ENCODE peak calls at places on chromosomes 3 and 15, in eight cellular contexts. J, Y, F, V, H, K, W and B are unnamed samples. For H3K4me1, the result is how much of the 10 kb centered on the place peaks cover.

GRCh38 chr3:38490288-38490860 is 5.8 kb upstream of the EXOG start:
- DNase-seq in Y (peak), V (no peak), H (no peak), F (no peak), W (no peak), J (no peak), K (no peak), B (no peak)

GRCh38 chr3:43533009-43533408 is 88.8 kb downstream of the ANO10 start:
- DNase-seq in H (no peak), F (no peak), V (no peak), W (no peak), Y (no peak), K (no peak), J (no peak), B (no peak)

GRCh38 chr15:70328137-70329115 is 230.7 kb upstream of the TLE3 start:
- DNase-seq in H (no peak), K (no peak), J (peak), Y (no peak), V (no peak), W (no peak), F (peak), B (no peak)

GRCh38 chr3:109023656-109024254 is 70.1 kb upstream of the GUCA1C start:
- DNase-seq in K (no peak), W (peak), Y (no peak), H (peak), J (no peak), V (peak), F (peak), B (peak)

GRCh38 chr3:173653781-173654180 is 256.2 kb downstream of the NLGN1 start:
- DNase-seq in Y (no peak), J (no peak), F (peak), K (no peak), W (no peak), H (no peak), V (no peak), B (no peak)

GRCh38 chr3:194404365-194405140 is 5.5 kb upstream of the GP5 start:
- DNase-seq in Y (no peak), K (no peak), W (peak), H (peak), F (peak), J (no peak), V (no peak), B (no peak)

GRCh38 chr3:48122504-48122903 is 65.7 kb downstream of the CDC25A start:
- DNase-seq in Y (no peak), K (no peak), V (no peak), W (no peak), H (peak), F (no peak), J (no peak), B (no peak)

GRCh38 chr3:71784914-71785593 is at the start of gene PROK2:
- DNase-seq in F (peak), Y (peak), W (peak), H (peak), J (no peak), K (no peak), V (no peak), B (no peak)

GRCh38 chr15:64623347-64624024 is 151.9 kb downstream of the RBPMS2 start:
- DNase-seq in V (no peak), J (no peak), K (no peak), W (no peak), F (no peak), Y (no peak), H (no peak), B (no peak)

GRCh38 chr3:145359040-145359439 is 801.9 kb downstream of the PLOD2 start:
- DNase-seq in K (no peak), H (no peak), W (no peak), F (no peak), J (no peak), V (no peak), Y (no peak), B (no peak)

GRCh38 chr3:138946554-138947302 is at the start of the genes FOXL2 and FOXL2NB:
- DNase-seq in W (peak), F (peak), H (peak), J (peak), K (no peak), Y (no peak), V (no peak), B (no peak)

GRCh38 chr3:196706313-196706712 is 5.7 kb downstream of the CEP19 start:
- DNase-seq in H (no peak), J (no peak), F (no peak), W (no peak), K (no peak), Y (no peak), V (no peak), B (no peak)

GRCh38 chr3:107943350-107943749 is 147.5 kb downstream of the CD47 start:
- DNase-seq in W (no peak), F (peak), H (no peak), J (no peak), K (no peak), Y (peak), V (no peak), B (no peak)

GRCh38 chr3:196523841-196524240 is 8.7 kb upstream of the SMCO1 start:
- DNase-seq in F (no peak), J (no peak), W (no peak), H (no peak), K (no peak), Y (no peak), V (no peak), B (no peak)

GRCh38 chr15:83115831-83116565 is 8.6 kb downstream of the TM6SF1 start:
- DNase-seq in J (no peak), K (no peak), V (no peak), F (no peak), H (no peak), Y (peak), W (no peak), B (no peak)

GRCh38 chr15:97482521-97482920 is 478.0 kb upstream of the ARRDC4 start:
- DNase-seq in J (no peak), F (no peak), V (no peak), K (no peak), H (peak), Y (no peak), W (no peak), B (no peak)

GRCh38 chr3:127961963-127962362 is 46.9 kb downstream of the KBTBD12 start:
- DNase-seq in Y (no peak), V (no peak), W (peak), F (peak), K (no peak), H (peak), J (no peak), B (no peak)

GRCh38 chr3:156404217-156404616 is 150.7 kb downstream of the SSR3 start:
- DNase-seq in V (no peak), Y (no peak), K (no peak), J (no peak), W (no peak), H (no peak), F (no peak), B (no peak)

GRCh38 chr15:95470997-95471692 is 859.4 kb upstream of the NR2F2 start:
- DNase-seq in H (no peak), F (no peak), Y (no peak), J (no peak), W (peak), K (no peak), V (peak), B (no peak)
- H3K27ac ChIP-seq in H (no peak), F (no peak), Y (no peak), J (peak), W (no peak), K (no peak), V (peak), B (no peak)

GRCh38 chr3:183584914-183585280 is 29.4 kb upstream of the KLHL6 start:
- DNase-seq in V (no peak), H (no peak), J (no peak), K (no peak), Y (no peak), W (no peak), F (no peak), B (no peak)
- H3K4me1 ChIP-seq in V (under half), H (under half), J (under half), K (under half), Y (half or more), W (under half), F (under half), B (under half)

GRCh38 chr15:100112061-100112420 is 229.7 kb downstream of the ADAMTS17 start:
- DNase-seq in V (no peak), F (no peak), Y (no peak), J (peak), W (no peak), H (no peak), K (no peak), B (no peak)
- H3K27ac ChIP-seq in V (peak), F (no peak), Y (peak), J (peak), W (no peak), H (no peak), K (peak), B (no peak)

GRCh38 chr15:101158166-101159095 is 93.4 kb downstream of the CHSY1 start:
- DNase-seq in F (no peak), Y (no peak), K (no peak), V (no peak), H (no peak), W (no peak), J (no peak), B (no peak)

GRCh38 chr15:101157721-101158120 is 94.1 kb downstream of the CHSY1 start:
- DNase-seq in K (no peak), F (no peak), V (no peak), W (no peak), Y (no peak), H (no peak), J (no peak), B (no peak)

GRCh38 chr15:101161656-101162055 is 90.2 kb downstream of the CHSY1 start:
- DNase-seq in Y (no peak), H (no peak), V (no peak), K (no peak), W (no peak), J (no peak), F (no peak), B (no peak)

GRCh38 chr15:101159096-101159935 is 92.5 kb downstream of the CHSY1 start:
- DNase-seq in F (no peak), K (no peak), H (no peak), V (no peak), Y (no peak), J (no peak), W (no peak), B (no peak)

GRCh38 chr15:101159936-101160770 is 91.7 kb downstream of the CHSY1 start:
- DNase-seq in J (no peak), K (no peak), Y (no peak), H (no peak), F (no peak), V (no peak), W (no peak), B (no peak)
- H3K4me1 ChIP-seq in J (under half), K (under half), Y (under half), H (under half), F (under half), V (under half), W (under half), B (under half)

GRCh38 chr3:197796087-197796486 is 5.0 kb downstream of the LRCH3 start:
- DNase-seq in H (no peak), V (no peak), W (no peak), K (no peak), Y (no peak), F (no peak), J (no peak), B (no peak)

GRCh38 chr3:197801801-197802504 is 10.9 kb downstream of the LRCH3 start:
- DNase-seq in W (peak), V (no peak), K (no peak), F (peak), H (peak), J (no peak), Y (no peak), B (no peak)

GRCh38 chr3:197795200-197795599 is 4.1 kb downstream of the LRCH3 start:
- DNase-seq in F (peak), V (no peak), H (no peak), Y (no peak), W (no peak), K (no peak), J (no peak), B (no peak)

GRCh38 chr3:197800379-197800778 is 9.3 kb downstream of the LRCH3 start:
- DNase-seq in Y (no peak), K (no peak), J (no peak), H (no peak), V (no peak), W (no peak), F (no peak), B (no peak)

DNA sequence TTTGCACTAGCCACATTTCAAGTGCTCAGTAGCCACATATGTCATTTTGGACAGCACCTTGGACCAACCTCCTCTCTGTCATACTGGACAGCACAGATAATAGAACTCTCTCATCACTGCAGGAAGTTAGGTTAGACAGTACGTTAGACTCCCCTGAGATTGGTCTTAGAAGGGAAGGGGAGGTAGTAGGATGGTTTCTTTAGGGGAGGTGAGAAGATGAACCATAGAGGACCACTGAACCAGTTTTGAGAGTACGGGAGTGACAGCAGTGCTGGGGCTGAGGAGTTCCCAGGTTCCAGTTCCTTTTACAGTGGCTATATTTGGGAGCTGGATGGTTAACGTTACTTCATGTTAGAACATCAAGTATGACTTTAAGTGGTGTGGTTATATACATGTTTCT is 7.8 kb downstream of the LRCH3 start:
- DNase-seq in F (no peak), H (no peak), Y (no peak), V (no peak), J (no peak), K (no peak), W (no peak), B (no peak)
- H3K27ac ChIP-seq in F (no peak), H (no peak), Y (peak), V (no peak), J (no peak), K (no peak), W (no peak), B (no peak)

DNA sequence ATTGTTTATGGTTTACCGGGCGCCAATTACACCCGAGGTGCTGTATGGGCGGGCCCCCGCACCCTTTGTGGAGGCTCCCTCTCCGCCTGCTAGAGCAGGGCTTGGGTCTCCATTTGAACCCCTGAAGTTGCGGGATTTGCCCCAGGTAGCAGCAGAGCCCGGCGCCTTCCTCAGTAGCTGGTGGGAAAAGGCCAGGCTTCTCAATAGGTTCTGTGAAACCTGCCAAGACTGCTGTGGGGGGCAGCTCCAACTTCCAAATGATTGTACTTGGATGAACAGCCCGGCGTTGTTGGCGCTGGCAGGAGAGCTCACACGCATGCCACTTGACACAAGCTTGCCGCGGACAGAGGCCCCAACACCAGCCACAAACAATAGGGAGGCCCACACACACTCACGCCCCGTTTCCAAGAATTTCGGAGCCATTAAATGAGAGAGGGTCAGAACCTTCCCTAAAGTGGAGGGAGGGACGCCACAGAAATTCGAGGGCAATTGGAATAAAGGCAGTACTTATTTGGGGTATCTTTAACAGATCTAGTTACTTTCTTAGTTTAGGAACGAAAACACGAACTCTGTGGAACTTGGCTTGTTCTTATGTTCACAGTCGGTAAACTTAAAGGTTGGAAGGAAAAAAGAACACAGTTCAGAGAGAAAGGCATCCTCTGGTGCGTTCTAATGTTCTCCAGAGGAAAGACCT is 1.4 kb downstream of the EPHB3 start:
- DNase-seq in Y (no peak), K (peak), J (peak), W (no peak), V (no peak), H (no peak), F (peak), B (no peak)
- H3K4me1 ChIP-seq in Y (half or more), K (half or more), J (under half), W (under half), V (under half), H (half or more), F (under half), B (under half)